ENCODE peak calls at places on chromosomes 7 and 10, in four cellular contexts. O is hepatocyte, R is PC-3, V is astrocyte. C is an unnamed sample.

GRCh38 chr7:155590215-155591023 is 44.1 kb upstream of the CNPY1 start:
- DNase-seq in O (peak), R (no peak), V (peak), C (peak)

GRCh38 chr10:61819208-61819607 is 82.3 kb upstream of the ARID5B start:
- DNase-seq in O (no peak), R (peak), V (no peak), C (no peak)

GRCh38 chr10:38008006-38008405 is 2.5 kb upstream of the ZNF33A start:
- DNase-seq in V (no peak), O (no peak), R (no peak), C (no peak)

GRCh38 chr7:44977304-44977858 is 1.4 kb downstream of the MYO1G start:
- DNase-seq in R (no peak), O (no peak), V (no peak), C (peak)

GRCh38 chr10:118340486-118340885 is 1.6 kb downstream of the FAM204A start:
- DNase-seq in V (no peak), R (no peak), O (no peak), C (no peak)

GRCh38 chr7:90759752-90760151 is 163.6 kb downstream of the CDK14 start:
- DNase-seq in R (no peak), O (no peak), V (no peak), C (no peak)

GRCh38 chr7:106052681-106053080 is 59.4 kb downstream of the SYPL1 start:
- DNase-seq in R (no peak), O (no peak), V (no peak), C (no peak)

GRCh38 chr7:157002819-157003421 is 7.5 kb downstream of the MNX1 start:
- DNase-seq in O (no peak), R (no peak), V (no peak), C (no peak)

GRCh38 chr7:98073047-98073446 is 33.6 kb upstream of the LMTK2 start:
- DNase-seq in O (no peak), R (no peak), V (no peak), C (no peak)

GRCh38 chr10:23432161-23432560 is 6.7 kb upstream of the OTUD1 start:
- DNase-seq in R (peak), O (peak), V (no peak), C (peak)

GRCh38 chr7:4808565-4808964 is 33.1 kb downstream of the AP5Z1 start:
- DNase-seq in R (no peak), V (no peak), O (no peak), C (no peak)

GRCh38 chr10:108450280-108450679 is 1285.8 kb upstream of the SORCS1 start:
- DNase-seq in O (no peak), R (peak), V (no peak), C (no peak)

GRCh38 chr10:110918269-110918632 is 729 bp downstream of the BBIP1 start:
- DNase-seq in R (peak), V (peak), O (peak), C (peak)

GRCh38 chr10:124124123-124124768 is 30.8 kb upstream of the CHST15 start:
- DNase-seq in O (no peak), R (no peak), V (no peak), C (no peak)

GRCh38 chr10:32143302-32143847 is 87.2 kb upstream of the KIF5B start:
- DNase-seq in V (no peak), O (no peak), R (no peak), C (no peak)

GRCh38 chr10:62790019-62790555 is 14.4 kb upstream of the ADO start:
- DNase-seq in O (no peak), R (no peak), V (no peak), C (no peak)

GRCh38 chr10:124226271-124226911 is 133.0 kb upstream of the CHST15 start:
- DNase-seq in O (no peak), V (no peak), R (no peak), C (no peak)

GRCh38 chr7:57256637-57257375 is 124.6 kb upstream of the ZNF479 start:
- DNase-seq in V (no peak), R (no peak), O (no peak), C (no peak)

GRCh38 chr7:4013793-4014192 is 668.3 kb upstream of the FOXK1 start:
- DNase-seq in V (no peak), R (no peak), O (no peak), C (no peak)

GRCh38 chr7:92731327-92732063 is 104.9 kb downstream of the CDK6 start:
- DNase-seq in O (no peak), R (peak), V (peak), C (peak)

GRCh38 chr7:106101726-106102125 is 10.4 kb downstream of the SYPL1 start:
- DNase-seq in V (peak), O (no peak), R (no peak), C (no peak)

GRCh38 chr10:31426425-31426824 is 107.4 kb downstream of the ZEB1 start:
- DNase-seq in R (peak), V (peak), O (peak), C (peak)

GRCh38 chr10:124741922-124742417 is 2.2 kb downstream of the FAM53B start:
- DNase-seq in R (no peak), V (no peak), O (peak), C (no peak)

GRCh38 chr7:128381161-128381821 is 19.8 kb upstream of the PRRT4 start:
- DNase-seq in R (peak), V (no peak), O (no peak), C (peak)

GRCh38 chr7:113809591-113809990 is 109.2 kb downstream of the PPP1R3A start:
- DNase-seq in V (peak), R (no peak), O (no peak), C (no peak)

GRCh38 chr10:86295351-86295750 is 71.2 kb downstream of the GRID1 start:
- DNase-seq in O (no peak), V (no peak), R (no peak), C (no peak)
- TF ChIP-seq EZH2 in O (no peak), V (no peak), R (no peak), C (no peak)

DNA sequence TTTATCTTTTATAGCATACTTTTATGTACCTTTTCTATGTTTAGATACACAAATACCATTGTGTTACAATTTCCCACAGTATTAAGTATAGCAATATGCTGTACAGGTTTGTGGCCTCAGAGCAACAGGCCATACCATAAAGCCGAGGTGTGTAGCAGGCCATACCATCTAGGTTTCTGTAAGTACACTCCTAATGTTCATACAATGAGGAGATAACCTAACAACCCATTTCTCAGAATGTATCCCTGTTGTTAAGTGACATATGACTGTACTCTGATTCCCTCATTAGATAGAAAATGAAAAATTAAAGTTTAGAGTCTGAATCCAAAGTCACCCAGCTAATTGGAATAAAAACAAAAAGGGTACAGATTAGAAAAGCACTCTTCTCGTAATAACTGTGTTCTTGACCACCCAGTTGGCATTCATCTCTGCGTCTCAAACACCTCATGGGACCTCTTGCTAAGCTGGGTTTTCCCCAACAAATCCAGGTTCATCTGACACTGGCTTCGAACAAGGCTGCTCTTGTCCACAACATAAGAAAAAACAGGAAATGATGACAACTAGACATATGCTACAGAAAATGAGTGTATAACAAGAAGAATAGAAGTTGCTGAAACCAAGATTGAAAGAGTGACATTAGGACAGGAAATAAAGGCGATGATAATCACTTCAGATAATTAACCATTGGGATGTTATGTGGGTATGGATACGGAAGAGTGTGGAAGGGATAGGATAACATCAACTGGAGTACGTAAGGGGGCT is 1.4 kb downstream of the NDUFB8 start:
- DNase-seq in R (no peak), V (no peak), O (no peak), C (no peak)
- TF ChIP-seq EZH2 in R (no peak), V (no peak), O (no peak), C (no peak)

GRCh38 chr10:100685331-100685730 is 60.1 kb upstream of the PAX2 start:
- DNase-seq in R (no peak), V (no peak), O (no peak), C (no peak)

GRCh38 chr10:100683545-100684127 is 61.7 kb upstream of the PAX2 start:
- DNase-seq in O (no peak), R (no peak), V (no peak), C (no peak)

GRCh38 chr10:100684688-100685235 is 60.6 kb upstream of the PAX2 start:
- DNase-seq in R (no peak), O (no peak), V (no peak), C (no peak)

GRCh38 chr10:100679327-100679726 is 66.1 kb upstream of the PAX2 start:
- DNase-seq in V (no peak), R (no peak), O (no peak), C (no peak)

DNA sequence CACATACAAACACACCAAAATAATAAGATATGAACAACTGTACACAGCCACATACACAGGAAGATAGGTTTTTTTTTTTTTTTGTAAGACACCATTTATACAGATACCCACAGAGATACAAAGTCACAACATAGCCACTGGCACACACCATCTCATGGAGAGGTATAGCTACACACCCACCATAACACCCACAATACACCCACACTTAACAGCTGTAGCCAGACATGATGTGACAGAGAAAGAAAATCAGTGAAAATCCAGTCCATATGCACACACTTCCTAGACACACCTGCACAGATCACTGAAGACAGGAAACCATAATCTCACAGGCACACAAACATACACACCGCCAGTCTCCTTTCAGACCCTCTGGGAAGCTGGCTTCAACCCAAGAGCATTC is 62.4 kb upstream of the PAX2 start:
- DNase-seq in O (no peak), R (no peak), V (no peak), C (no peak)
- TF ChIP-seq EZH2 in O (no peak), R (no peak), V (peak), C (no peak)

GRCh38 chr7:72406820-72407403 is 5.2 kb downstream of the CALN1 start:
- DNase-seq in R (no peak), O (no peak), V (no peak), C (no peak)

GRCh38 chr7:72404743-72405142 is 7.4 kb downstream of the CALN1 start:
- DNase-seq in V (no peak), O (no peak), R (no peak), C (no peak)

GRCh38 chr7:72403677-72404076 is 8.5 kb downstream of the CALN1 start:
- DNase-seq in V (no peak), R (no peak), O (no peak), C (no peak)

GRCh38 chr7:72405389-72405788 is 6.7 kb downstream of the CALN1 start:
- DNase-seq in R (no peak), V (no peak), O (peak), C (no peak)

DNA sequence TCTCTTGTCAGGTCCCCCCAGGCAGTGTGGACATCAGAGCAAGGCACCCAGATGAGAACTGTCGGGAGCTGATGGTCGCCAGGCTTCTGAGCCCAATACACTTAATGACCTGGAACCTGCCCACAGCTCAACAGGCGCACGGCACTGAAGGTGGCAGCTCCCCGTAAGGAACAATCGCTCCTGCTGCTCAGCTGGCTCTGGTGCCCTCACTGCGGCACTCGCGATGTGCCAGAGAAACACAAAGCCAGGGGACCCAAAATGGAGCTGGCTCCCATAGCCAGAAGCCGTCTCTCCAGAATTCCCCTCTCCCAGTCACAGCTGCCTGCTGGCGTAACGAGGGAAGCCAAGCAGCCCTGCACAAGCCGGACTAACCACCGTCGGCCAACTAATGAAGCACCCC is 6.3 kb downstream of the CALN1 start:
- DNase-seq in O (no peak), V (no peak), R (no peak), C (no peak)
- TF ChIP-seq EZH2 in O (no peak), V (no peak), R (no peak), C (no peak)

DNA sequence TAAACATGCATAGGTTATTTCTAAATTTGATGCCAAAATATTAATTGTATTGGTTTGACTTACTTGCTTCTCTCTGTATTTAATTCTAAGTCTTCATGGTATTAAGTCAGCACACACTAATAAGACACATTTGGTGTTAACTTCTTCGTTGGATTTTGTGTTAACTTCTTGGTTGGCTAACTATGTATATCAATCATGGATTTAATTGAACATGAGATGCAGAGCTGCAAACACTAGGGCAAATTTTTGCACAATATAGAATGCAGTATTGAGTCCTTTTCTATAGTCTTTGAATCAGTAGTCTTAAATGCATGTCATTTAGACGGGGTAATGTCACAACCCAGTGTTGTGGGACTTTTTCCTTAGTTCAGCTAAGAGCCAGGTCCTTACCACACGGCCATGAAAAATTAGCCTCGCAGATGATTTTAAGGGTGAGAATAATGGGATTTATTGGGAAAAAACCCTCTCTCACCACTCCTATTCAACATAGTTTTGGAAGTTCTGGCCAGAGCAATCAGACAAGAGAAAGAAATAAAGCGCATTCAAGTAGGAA is 142.9 kb upstream of the TRIM24 start:
- DNase-seq in V (no peak), O (no peak), R (no peak), C (no peak)
- TF ChIP-seq EZH2 in V (no peak), O (no peak), R (no peak), C (no peak)

DNA sequence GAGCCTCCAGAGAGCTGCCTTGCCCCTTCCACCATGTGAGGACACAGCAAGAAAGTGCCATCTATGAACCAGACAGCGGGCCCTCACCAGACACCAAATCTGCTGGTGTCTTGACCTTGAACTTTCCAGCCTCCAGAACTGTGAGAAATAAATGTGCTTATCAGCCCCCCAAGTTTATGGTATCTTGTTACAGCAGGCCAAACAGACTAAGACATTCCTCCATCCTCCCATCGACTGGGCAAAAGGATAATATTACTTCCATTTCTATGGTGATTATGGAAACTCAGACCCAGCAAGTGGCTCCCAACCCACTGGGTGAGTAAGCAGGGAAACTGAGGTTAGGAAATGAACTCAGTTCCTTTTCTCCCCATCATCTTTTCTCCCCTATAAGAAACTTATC is 288.4 kb downstream of the KCNMA1 start:
- DNase-seq in O (no peak), R (no peak), V (peak), C (no peak)
- TF ChIP-seq EZH2 in O (no peak), R (no peak), V (no peak), C (no peak)

DNA sequence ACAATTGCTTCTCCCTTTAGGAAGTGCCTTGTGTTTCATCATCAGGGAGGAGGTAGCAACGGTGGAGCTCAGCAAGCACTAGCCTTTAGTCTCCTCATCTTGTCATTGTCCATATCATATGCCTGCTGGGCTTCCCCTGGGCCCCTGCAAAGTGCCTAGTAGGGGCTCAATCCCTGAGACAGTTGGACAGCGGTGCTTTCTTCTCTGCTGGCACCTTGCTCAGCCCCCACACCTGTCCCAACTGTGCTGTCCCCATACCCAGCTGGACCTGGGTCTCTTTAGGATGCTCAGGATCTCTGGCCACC is 5.5 kb downstream of the SMARCD3 start:
- DNase-seq in O (no peak), V (no peak), R (no peak), C (no peak)
- TF ChIP-seq EZH2 in O (no peak), V (no peak), R (no peak), C (no peak)

GRCh38 chr10:11160982-11161554 is 143.4 kb downstream of the CELF2 start:
- DNase-seq in R (no peak), V (no peak), O (no peak), C (no peak)

GRCh38 chr10:11163990-11164805 is 146.5 kb downstream of the CELF2 start:
- DNase-seq in O (no peak), V (no peak), R (no peak), C (no peak)

GRCh38 chr10:11161910-11162309 is 144.2 kb downstream of the CELF2 start:
- DNase-seq in R (no peak), O (no peak), V (no peak), C (no peak)

GRCh38 chr10:11164806-11165590 is 147.3 kb downstream of the CELF2 start:
- DNase-seq in R (no peak), O (peak), V (peak), C (peak)

DNA sequence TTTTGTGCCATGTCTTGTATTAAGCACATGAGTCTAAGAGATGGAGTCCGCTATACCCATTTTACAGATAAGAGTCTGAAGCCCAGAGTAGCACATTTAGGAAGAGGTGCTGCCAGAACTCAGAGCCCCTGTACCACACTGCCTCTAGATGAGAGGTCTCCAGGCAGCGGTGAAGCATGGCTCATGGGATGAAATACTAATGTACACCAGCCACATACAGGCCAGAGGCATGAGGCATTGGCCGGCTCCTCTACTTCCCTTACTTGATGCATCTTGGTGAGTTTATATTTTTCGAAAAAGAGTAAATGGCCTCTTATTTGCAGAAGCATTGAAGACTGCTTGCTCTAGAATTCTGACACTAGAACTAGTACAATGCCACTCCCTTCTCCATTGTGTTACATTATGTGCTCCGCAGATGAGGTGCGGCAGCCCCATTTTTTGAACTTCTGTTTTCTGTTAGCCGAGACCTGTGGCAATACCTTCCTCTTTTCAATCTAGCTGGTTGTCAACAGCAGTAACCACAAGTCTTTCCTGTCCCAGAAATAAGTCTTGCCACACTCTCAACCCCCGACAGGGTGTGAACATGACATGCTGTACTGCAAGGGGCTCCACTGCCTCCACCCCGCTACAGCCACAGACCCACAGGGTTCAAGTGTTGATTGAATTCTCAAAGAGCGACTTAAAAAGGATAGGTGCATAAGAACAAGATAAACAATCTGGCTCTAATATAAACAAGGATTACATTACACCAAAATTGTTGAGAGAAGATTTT is 145.3 kb downstream of the CELF2 start:
- DNase-seq in V (no peak), O (no peak), R (no peak), C (no peak)
- TF ChIP-seq EZH2 in V (no peak), O (no peak), R (no peak), C (no peak)

C was measured in GM23248.